ENCODE peak calls at places on chromosomes 12 and 14, in ten cellular contexts. Q is sciatic nerve, V is posterior vena cava, U is SJSA1, F is AG10803, W is Daoy, L is T-cell, K is aorta, N is smooth muscle cell of the brain vasculature, E is left cardiac atrium. H is an unnamed sample.

GRCh38 chr12:5784626-5785130 is 160.4 kb downstream of the ANO2 start:
- DNase-seq in U (no peak), Q (no peak), F (no peak), W (no peak), N (no peak), L (no peak), V (no peak), E (no peak), K (no peak), H (no peak)

GRCh38 chr14:105077649-105077995 is 12.4 kb upstream of the GPR132 start:
- DNase-seq in V (no peak), U (no peak), N (no peak), W (no peak), L (no peak), Q (peak; percentile 55), E (no peak), F (no peak), K (no peak), H (no peak)

GRCh38 chr12:42270596-42270995 is 32.5 kb upstream of the YAF2 start:
- DNase-seq in W (no peak), N (no peak), V (no peak), K (no peak), L (no peak), U (no peak), Q (no peak), E (no peak), F (no peak), H (no peak)

GRCh38 chr12:27515671-27516070 is 8.3 kb upstream of the PPFIBP1 start:
- DNase-seq in F (no peak), V (no peak), E (no peak), L (no peak), U (no peak), Q (no peak), K (no peak), W (no peak), N (no peak), H (no peak)

GRCh38 chr12:109981311-109981710 is 14.9 kb downstream of the GIT2 start:
- DNase-seq in E (no peak), V (no peak), N (no peak), W (no peak), Q (no peak), F (no peak), U (no peak), K (no peak), L (no peak), H (no peak)

GRCh38 chr14:96307434-96307833 is 51.4 kb downstream of the BDKRB1 start:
- DNase-seq in V (no peak), K (no peak), Q (no peak), W (no peak), U (no peak), E (no peak), N (no peak), F (no peak), L (no peak), H (no peak)

GRCh38 chr12:2456813-2457186 is 338.0 kb upstream of the FKBP4 start:
- DNase-seq in U (no peak), E (no peak), N (no peak), L (no peak), F (no peak), V (no peak), K (no peak), Q (no peak), W (no peak), H (no peak)

GRCh38 chr14:35402323-35403084 is 2.0 kb downstream of the NFKBIA start:
- DNase-seq in K (no peak), F (no peak), V (no peak), W (peak; percentile 50), N (no peak), L (peak; percentile 35), E (peak; percentile 42), Q (no peak), U (no peak), H (no peak)

GRCh38 chr14:35760143-35760542 is 49.0 kb downstream of the RALGAPA1 start:
- DNase-seq in L (no peak), W (no peak), E (no peak), N (no peak), Q (no peak), U (no peak), F (no peak), K (no peak), V (no peak), H (no peak)

GRCh38 chr12:105025890-105026289 is 39.8 kb downstream of the NOPCHAP1 start:
- DNase-seq in K (peak; percentile 60), Q (no peak), E (peak; percentile 25), U (no peak), L (no peak), N (peak; percentile 46), F (peak; percentile 75), V (no peak), W (peak; percentile 11), H (peak; percentile 93)

GRCh38 chr14:51784466-51784865 is 75.9 kb upstream of the GNG2 start:
- DNase-seq in F (peak; percentile 6), W (no peak), U (no peak), L (no peak), Q (no peak), V (no peak), N (no peak), K (no peak), E (no peak), H (no peak)

GRCh38 chr14:100725587-100726387 is 905 bp upstream of the DLK1 start:
- DNase-seq in Q (no peak), L (no peak), W (no peak), E (no peak), N (no peak), F (no peak), K (no peak), V (no peak), U (no peak), H (no peak)

GRCh38 chr14:35374273-35374681 is 30.3 kb downstream of the NFKBIA start:
- DNase-seq in F (peak; percentile 99), W (peak; percentile 87), V (no peak), K (peak; percentile 65), U (no peak), L (no peak), Q (no peak), E (no peak), N (no peak), H (peak; percentile 99)

GRCh38 chr12:19482551-19483109 is 43.3 kb downstream of the AEBP2 start:
- DNase-seq in F (no peak), L (peak; percentile 18), U (no peak), Q (no peak), W (no peak), E (peak; percentile 48), N (no peak), K (peak; percentile 67), V (no peak), H (no peak)

GRCh38 chr14:71380271-71380670 is 473.0 kb downstream of the PCNX1 start:
- DNase-seq in L (no peak), W (peak; percentile 35), V (no peak), E (no peak), N (no peak), K (no peak), F (peak; percentile 91), U (no peak), Q (no peak), H (peak; percentile 40)

GRCh38 chr14:86013663-86014062 is 483.7 kb downstream of the FLRT2 start:
- DNase-seq in E (no peak), Q (no peak), K (no peak), F (no peak), V (no peak), N (no peak), U (no peak), W (no peak), L (no peak), H (no peak)

GRCh38 chr12:75984577-75985182 is 46.9 kb downstream of the PHLDA1 start:
- DNase-seq in K (no peak), Q (no peak), F (no peak), E (no peak), W (no peak), L (no peak), V (no peak), N (no peak), U (no peak), H (no peak)

GRCh38 chr12:93167841-93168492 is 209.8 kb upstream of the NUDT4 start:
- DNase-seq in K (no peak), U (no peak), W (peak; percentile 25), N (no peak), F (no peak), V (no peak), Q (no peak), L (no peak), E (no peak), H (no peak)

GRCh38 chr12:19954163-19954562 is 414.2 kb upstream of the PDE3A start:
- DNase-seq in L (no peak), V (no peak), N (no peak), F (no peak), Q (no peak), E (no peak), W (no peak), K (no peak), U (no peak), H (no peak)

GRCh38 chr14:105397350-105397931 is 897 bp upstream of the TEX22 start:
- DNase-seq in U (no peak), E (peak; percentile 31), L (no peak), Q (peak; percentile 57), W (no peak), F (no peak), N (no peak), V (no peak), K (peak; percentile 55), H (no peak)

GRCh38 chr12:8956073-8956472 is 6.6 kb upstream of the M6PR start:
- DNase-seq in L (peak; percentile 21), U (no peak), V (no peak), E (no peak), F (no peak), W (no peak), Q (no peak), N (no peak), K (no peak), H (no peak)

GRCh38 chr14:103745424-103745823 is 29.8 kb downstream of the ZFYVE21 start:
- DNase-seq in N (no peak), E (no peak), F (no peak), V (no peak), W (no peak), U (no peak), Q (no peak), L (no peak), K (no peak), H (no peak)

GRCh38 chr12:15987696-15988095 is 76.6 kb downstream of the DERA start:
- DNase-seq in K (no peak), U (no peak), Q (no peak), E (peak; percentile 53), L (no peak), F (no peak), W (no peak), V (no peak), N (no peak), H (no peak)

GRCh38 chr12:8052679-8053078 is 13.5 kb downstream of the C3AR1 start:
- DNase-seq in Q (no peak), U (no peak), K (peak; percentile 80), N (no peak), W (no peak), V (peak; percentile 89), E (peak; percentile 52), F (no peak), L (no peak), H (no peak)

GRCh38 chr14:21267886-21268611 is 1.2 kb downstream of the HNRNPC start:
- DNase-seq in N (no peak), V (no peak), K (no peak), Q (no peak), F (peak; percentile 22), L (no peak), U (no peak), W (no peak), E (no peak), H (peak; percentile 57)

GRCh38 chr14:60648934-60649814 is at the start of gene SIX1:
- DNase-seq in F (peak; percentile 92), V (peak; percentile 89), W (peak; percentile 97), E (peak; percentile 65), U (peak; percentile 81), Q (peak; percentile 86), L (no peak), K (peak; percentile 83), N (peak; percentile 85), H (peak; percentile 97)

GRCh38 chr14:85131523-85131922 is 398.4 kb upstream of the FLRT2 start:
- DNase-seq in E (no peak), Q (no peak), V (no peak), W (no peak), K (no peak), N (no peak), U (no peak), L (no peak), F (no peak), H (no peak)

GRCh38 chr14:99879401-99880295 is 86.4 kb downstream of the EML1 start:
- DNase-seq in U (no peak), W (peak; percentile 72), Q (no peak), K (no peak), N (no peak), V (no peak), L (no peak), F (peak; percentile 88), E (no peak), H (peak; percentile 89)

H was measured in adipocyte.